ENCODE peak calls at places on chromosomes 6 and 20, in eight cellular contexts. One of them, this sample, is unnamed.

GRCh38 chr6:150934380-150934779 is 68.9 kb downstream of the MTHFD1L start:
- DNase-seq in H1: no peak
- DNase-seq in GM23338: no peak
- DNase-seq in HL-60: no peak
- DNase-seq in transverse colon: no peak
- DNase-seq in K562: no peak
- DNase-seq in HCT116: no peak
- DNase-seq in prostate gland: no peak
- DNase-seq in this sample: no peak

GRCh38 chr6:108739496-108740330 is 108.5 kb upstream of the ARMC2 start:
- DNase-seq in H1: no peak
- DNase-seq in GM23338: no peak
- DNase-seq in HL-60: no peak
- DNase-seq in transverse colon: no peak
- DNase-seq in K562: no peak
- DNase-seq in HCT116: no peak
- DNase-seq in prostate gland: peak; percentile 51
- DNase-seq in this sample: no peak

GRCh38 chr20:47540443-47541354 is 39.0 kb downstream of the NCOA3 start:
- DNase-seq in H1: no peak
- DNase-seq in GM23338: no peak
- DNase-seq in HL-60: peak; percentile 38
- DNase-seq in transverse colon: no peak
- DNase-seq in K562: peak; percentile 16
- DNase-seq in HCT116: peak; percentile 24
- DNase-seq in prostate gland: no peak
- DNase-seq in this sample: no peak

GRCh38 chr6:79632580-79632979 is 1.5 kb downstream of the SH3BGRL2 start:
- DNase-seq in H1: no peak
- DNase-seq in GM23338: no peak
- DNase-seq in HL-60: no peak
- DNase-seq in transverse colon: no peak
- DNase-seq in K562: no peak
- DNase-seq in HCT116: no peak
- DNase-seq in prostate gland: no peak
- DNase-seq in this sample: no peak

GRCh38 chr6:38168699-38169098 is 349.2 kb downstream of the ZFAND3 start:
- DNase-seq in H1: no peak
- DNase-seq in GM23338: no peak
- DNase-seq in HL-60: no peak
- DNase-seq in transverse colon: no peak
- DNase-seq in K562: no peak
- DNase-seq in HCT116: no peak
- DNase-seq in prostate gland: no peak
- DNase-seq in this sample: no peak

GRCh38 chr6:70838907-70839285 is 118.0 kb downstream of the B3GAT2 start:
- DNase-seq in H1: no peak
- DNase-seq in GM23338: no peak
- DNase-seq in HL-60: no peak
- DNase-seq in transverse colon: no peak
- DNase-seq in K562: no peak
- DNase-seq in HCT116: no peak
- DNase-seq in prostate gland: no peak
- DNase-seq in this sample: no peak

GRCh38 chr20:11850901-11851300 is 66.8 kb upstream of the BTBD3 start:
- DNase-seq in H1: no peak
- DNase-seq in GM23338: no peak
- DNase-seq in HL-60: no peak
- DNase-seq in transverse colon: no peak
- DNase-seq in K562: no peak
- DNase-seq in HCT116: peak; percentile 10
- DNase-seq in prostate gland: no peak
- DNase-seq in this sample: no peak

GRCh38 chr6:70289299-70289698 is 13.6 kb downstream of the COL9A1 start:
- DNase-seq in H1: no peak
- DNase-seq in GM23338: peak; percentile 37
- DNase-seq in HL-60: no peak
- DNase-seq in transverse colon: no peak
- DNase-seq in K562: no peak
- DNase-seq in HCT116: no peak
- DNase-seq in prostate gland: no peak
- DNase-seq in this sample: no peak

GRCh38 chr20:35314460-35315198 is 22.4 kb upstream of the FAM83C start:
- DNase-seq in H1: no peak
- DNase-seq in GM23338: no peak
- DNase-seq in HL-60: no peak
- DNase-seq in transverse colon: no peak
- DNase-seq in K562: no peak
- DNase-seq in HCT116: no peak
- DNase-seq in prostate gland: no peak
- DNase-seq in this sample: no peak

GRCh38 chr20:24485981-24486380 is 16.6 kb downstream of the SYNDIG1 start:
- DNase-seq in H1: no peak
- DNase-seq in GM23338: no peak
- DNase-seq in HL-60: no peak
- DNase-seq in transverse colon: no peak
- DNase-seq in K562: no peak
- DNase-seq in HCT116: no peak
- DNase-seq in prostate gland: no peak
- DNase-seq in this sample: no peak

GRCh38 chr20:37745553-37745952 is 51.7 kb downstream of the CTNNBL1 start:
- DNase-seq in H1: no peak
- DNase-seq in GM23338: peak; percentile 19
- DNase-seq in HL-60: no peak
- DNase-seq in transverse colon: no peak
- DNase-seq in K562: no peak
- DNase-seq in HCT116: no peak
- DNase-seq in prostate gland: no peak
- DNase-seq in this sample: no peak

GRCh38 chr6:44289726-44290125 is 19.5 kb downstream of the TMEM151B start:
- DNase-seq in H1: no peak
- DNase-seq in GM23338: no peak
- DNase-seq in HL-60: no peak
- DNase-seq in transverse colon: no peak
- DNase-seq in K562: no peak
- DNase-seq in HCT116: no peak
- DNase-seq in prostate gland: no peak
- DNase-seq in this sample: no peak

GRCh38 chr20:52118696-52119095 is 72.9 kb downstream of the ZFP64 start:
- DNase-seq in H1: no peak
- DNase-seq in GM23338: no peak
- DNase-seq in HL-60: no peak
- DNase-seq in transverse colon: no peak
- DNase-seq in K562: no peak
- DNase-seq in HCT116: no peak
- DNase-seq in prostate gland: no peak
- DNase-seq in this sample: no peak

GRCh38 chr6:63447134-63447533 is 125.1 kb upstream of the LOC128125822 start:
- DNase-seq in H1: no peak
- DNase-seq in GM23338: no peak
- DNase-seq in HL-60: no peak
- DNase-seq in transverse colon: no peak
- DNase-seq in K562: no peak
- DNase-seq in HCT116: no peak
- DNase-seq in prostate gland: no peak
- DNase-seq in this sample: no peak

GRCh38 chr6:43768983-43769525 is 957 bp upstream of the VEGFA start:
- DNase-seq in H1: no peak
- DNase-seq in GM23338: no peak
- DNase-seq in HL-60: no peak
- DNase-seq in transverse colon: no peak
- DNase-seq in K562: no peak
- DNase-seq in HCT116: no peak
- DNase-seq in prostate gland: no peak
- DNase-seq in this sample: no peak

GRCh38 chr20:58712823-58713731 is 20.5 kb downstream of the NPEPL1 start:
- DNase-seq in H1: no peak
- DNase-seq in GM23338: no peak
- DNase-seq in HL-60: no peak
- DNase-seq in transverse colon: peak; percentile 5
- DNase-seq in K562: no peak
- DNase-seq in HCT116: no peak
- DNase-seq in prostate gland: peak; percentile 3
- DNase-seq in this sample: no peak

GRCh38 chr6:6694368-6694780 is 105.9 kb downstream of the LY86 start:
- DNase-seq in H1: no peak
- DNase-seq in GM23338: peak; percentile 69
- DNase-seq in HL-60: peak; percentile 68
- DNase-seq in transverse colon: no peak
- DNase-seq in K562: peak; percentile 41
- DNase-seq in HCT116: no peak
- DNase-seq in prostate gland: no peak
- DNase-seq in this sample: no peak

DNA sequence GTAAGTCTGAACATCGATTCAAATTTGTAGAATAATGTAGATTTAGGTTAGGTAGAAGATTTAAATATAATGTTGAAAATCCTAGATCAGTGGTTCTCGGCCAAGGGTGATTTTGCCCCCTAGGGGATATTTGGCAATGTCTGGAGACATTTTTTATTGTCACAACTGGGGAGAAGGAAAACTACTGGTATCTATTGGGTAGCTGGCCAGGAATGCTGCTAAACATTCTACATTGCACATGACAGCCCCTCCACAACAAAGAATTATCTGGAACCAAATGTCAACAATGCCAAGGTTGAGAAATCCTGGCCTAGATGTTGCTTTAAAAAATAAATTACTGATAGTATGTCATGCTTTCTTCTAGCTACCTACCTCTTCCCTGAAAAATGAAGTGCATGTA is 76.1 kb downstream of the HIVEP2 start:
- DNase-seq in H1: no peak
- DNase-seq in GM23338: no peak
- DNase-seq in HL-60: no peak
- DNase-seq in transverse colon: no peak
- DNase-seq in K562: no peak
- DNase-seq in HCT116: no peak
- DNase-seq in prostate gland: no peak
- DNase-seq in this sample: no peak
- TF ChIP-seq CTCF in H1: no peak
- TF ChIP-seq CTCF in GM23338: no peak
- TF ChIP-seq CTCF in HL-60: no peak
- TF ChIP-seq CTCF in transverse colon: no peak
- TF ChIP-seq CTCF in K562: no peak
- TF ChIP-seq CTCF in HCT116: no peak
- TF ChIP-seq CTCF in prostate gland: no peak
- TF ChIP-seq CTCF in this sample: no peak

DNA sequence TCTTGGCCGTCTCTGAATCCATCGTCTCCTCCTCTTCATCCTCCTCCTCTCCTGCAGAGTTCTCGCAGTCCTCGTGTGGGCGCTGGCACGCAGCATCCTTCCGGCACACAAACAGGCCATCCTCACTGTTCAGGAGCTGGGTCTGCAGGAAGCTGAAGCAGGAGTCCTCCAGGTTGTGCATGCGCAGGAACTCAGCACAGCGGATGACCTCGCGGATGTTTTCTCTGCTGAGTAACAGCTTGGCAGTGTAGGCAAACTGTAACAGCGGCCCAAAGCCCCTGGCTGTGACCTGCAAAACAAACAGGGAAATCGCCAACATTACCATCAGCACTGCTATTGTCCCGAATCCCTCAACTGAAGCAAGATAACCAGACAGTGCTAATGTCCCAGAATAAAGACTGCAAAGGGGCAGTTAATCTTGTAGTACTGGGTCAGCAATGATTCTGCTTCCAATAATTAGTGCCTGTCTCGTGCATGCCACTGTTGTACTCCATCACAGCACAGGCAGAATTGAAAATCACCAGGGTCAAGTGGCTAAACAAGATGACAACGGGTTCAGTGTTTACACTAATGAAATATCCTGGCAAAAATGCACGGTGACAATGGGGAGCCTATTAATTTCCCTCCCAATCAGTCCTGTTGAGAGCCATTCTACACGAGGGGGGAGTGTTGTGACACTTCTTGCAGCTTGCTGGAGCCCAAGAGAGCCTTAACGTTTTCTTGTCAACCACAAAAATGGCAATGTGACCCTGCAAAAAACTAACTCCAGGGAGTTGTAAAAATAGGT is 57.5 kb downstream of the GJA10 start:
- DNase-seq in H1: peak; percentile 23
- DNase-seq in GM23338: peak; percentile 59
- DNase-seq in HL-60: no peak
- DNase-seq in transverse colon: no peak
- DNase-seq in K562: no peak
- DNase-seq in HCT116: no peak
- DNase-seq in prostate gland: no peak
- DNase-seq in this sample: no peak
- H3K27ac ChIP-seq in H1: no peak overlapping the region
- H3K27ac ChIP-seq in GM23338: no peak overlapping the region
- H3K27ac ChIP-seq in HL-60: no peak overlapping the region
- H3K27ac ChIP-seq in transverse colon: no peak overlapping the region
- H3K27ac ChIP-seq in K562: no peak overlapping the region
- H3K27ac ChIP-seq in HCT116: no peak overlapping the region
- H3K27ac ChIP-seq in prostate gland: no peak overlapping the region
- H3K27ac ChIP-seq in this sample: no peak overlapping the region

GRCh38 chr6:158060447-158061360 is 79.0 kb downstream of the SYNJ2 start:
- DNase-seq in H1: no peak
- DNase-seq in GM23338: peak; percentile 64
- DNase-seq in HL-60: no peak
- DNase-seq in transverse colon: peak; percentile 62
- DNase-seq in K562: no peak
- DNase-seq in HCT116: no peak
- DNase-seq in prostate gland: peak; percentile 91
- DNase-seq in this sample: no peak
- TF ChIP-seq POLR2AphosphoS5 in H1: no peak
- TF ChIP-seq POLR2AphosphoS5 in GM23338: no peak
- TF ChIP-seq POLR2AphosphoS5 in HL-60: no peak
- TF ChIP-seq POLR2AphosphoS5 in transverse colon: peak; percentile 17
- TF ChIP-seq POLR2AphosphoS5 in K562: no peak
- TF ChIP-seq POLR2AphosphoS5 in HCT116: peak; percentile 29
- TF ChIP-seq POLR2AphosphoS5 in prostate gland: peak; percentile 97
- TF ChIP-seq POLR2AphosphoS5 in this sample: peak; percentile 91

GRCh38 chr6:170236131-170236851 is 54.6 kb downstream of the DLL1 start:
- DNase-seq in H1: no peak
- DNase-seq in GM23338: no peak
- DNase-seq in HL-60: no peak
- DNase-seq in transverse colon: no peak
- DNase-seq in K562: no peak
- DNase-seq in HCT116: no peak
- DNase-seq in prostate gland: no peak
- DNase-seq in this sample: no peak
- TF ChIP-seq CTCF in H1: no peak
- TF ChIP-seq CTCF in GM23338: no peak
- TF ChIP-seq CTCF in HL-60: no peak
- TF ChIP-seq CTCF in transverse colon: no peak
- TF ChIP-seq CTCF in K562: no peak
- TF ChIP-seq CTCF in HCT116: no peak
- TF ChIP-seq CTCF in prostate gland: no peak
- TF ChIP-seq CTCF in this sample: no peak

DNA sequence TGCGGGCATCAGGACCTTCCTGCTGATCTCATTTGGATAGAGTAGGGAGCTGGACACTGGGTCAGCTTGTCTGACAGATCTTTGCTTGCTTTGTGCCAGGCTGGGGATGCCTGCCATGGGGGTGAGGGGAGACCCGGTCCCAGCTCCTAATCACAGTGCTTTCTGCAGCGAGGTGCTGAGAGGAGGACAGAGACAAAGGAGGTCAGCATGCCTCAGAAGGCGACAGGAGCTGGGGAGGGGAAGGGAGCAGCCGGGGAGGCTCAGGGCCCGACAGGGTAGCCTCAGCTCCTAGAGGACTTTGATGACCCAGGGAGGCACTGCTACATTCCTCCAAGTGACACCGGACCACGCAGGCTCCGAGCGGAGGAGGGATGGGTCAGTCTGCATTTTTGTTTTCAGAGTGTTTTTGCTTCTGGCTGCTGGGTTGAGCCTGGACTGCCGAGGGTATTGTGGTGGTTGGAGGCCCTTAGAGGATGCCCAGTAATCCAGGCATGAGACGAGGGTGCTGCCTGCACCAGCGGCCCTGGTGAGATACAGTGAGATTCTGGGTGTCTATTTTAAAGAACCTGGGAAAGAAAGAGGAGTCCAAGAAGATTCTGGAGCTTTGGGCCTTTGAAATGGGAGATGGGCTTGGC is 7.8 kb downstream of the RBM38 start:
- DNase-seq in H1: no peak
- DNase-seq in GM23338: no peak
- DNase-seq in HL-60: no peak
- DNase-seq in transverse colon: no peak
- DNase-seq in K562: no peak
- DNase-seq in HCT116: no peak
- DNase-seq in prostate gland: no peak
- DNase-seq in this sample: no peak
- H3K27ac ChIP-seq in H1: no peak overlapping the region
- H3K27ac ChIP-seq in GM23338: no peak overlapping the region
- H3K27ac ChIP-seq in HL-60: no peak overlapping the region
- H3K27ac ChIP-seq in transverse colon: peak overlapping the region; percentile 95
- H3K27ac ChIP-seq in K562: no peak overlapping the region
- H3K27ac ChIP-seq in HCT116: no peak overlapping the region
- H3K27ac ChIP-seq in prostate gland: peak overlapping the region; percentile 67
- H3K27ac ChIP-seq in this sample: peak overlapping the region; percentile 33